ENCODE peak calls at places on chromosome 10, in four cellular contexts. Q, A, I and Z are unnamed samples.

GRCh38 chr10:129771576-129772471 is 192.2 kb downstream of the EBF3 start:
- DNase-seq in Q (no peak), A (no peak), I (peak; percentile 23), Z (no peak)

GRCh38 chr10:85124592-85124991 is 796.2 kb downstream of the CCSER2 start:
- DNase-seq in Q (no peak), A (no peak), I (no peak), Z (no peak)

GRCh38 chr10:101566333-101567164 is 21.5 kb downstream of the POLL start:
- DNase-seq in Q (no peak), A (peak; percentile 71), I (peak; percentile 67), Z (no peak)

GRCh38 chr10:59991117-59991516 is 84.8 kb upstream of the CCDC6 start:
- DNase-seq in Q (no peak), A (no peak), I (no peak), Z (no peak)

GRCh38 chr10:69974551-69975155 is 78.0 kb upstream of the MACROH2A2 start:
- DNase-seq in Q (no peak), A (no peak), I (no peak), Z (no peak)

GRCh38 chr10:75408911-75409885 is 7.6 kb upstream of the ZNF503 start:
- DNase-seq in Q (no peak), A (peak; percentile 98), I (peak; percentile 86), Z (peak; percentile 78)

GRCh38 chr10:104209575-104210198 is 22.5 kb downstream of the CFAP43 start:
- DNase-seq in Q (peak; percentile 27), A (peak; percentile 37), I (peak; percentile 48), Z (peak; percentile 48)

GRCh38 chr10:44343836-44344235 is 41.1 kb downstream of the CXCL12 start:
- DNase-seq in Q (no peak), A (no peak), I (no peak), Z (no peak)

GRCh38 chr10:25877296-25877695 is 56.7 kb upstream of the MYO3A start:
- DNase-seq in Q (no peak), A (no peak), I (no peak), Z (no peak)

GRCh38 chr10:132106431-132106830 is 40.7 kb downstream of the JAKMIP3 start:
- DNase-seq in Q (no peak), A (no peak), I (peak; percentile 41), Z (no peak)

GRCh38 chr10:29692121-29692539 is 57.4 kb upstream of the SVIL start:
- DNase-seq in Q (no peak), A (no peak), I (no peak), Z (no peak)

GRCh38 chr10:34764347-34764991 is 50.6 kb downstream of the PARD3 start:
- DNase-seq in Q (no peak), A (no peak), I (no peak), Z (no peak)

GRCh38 chr10:93630609-93631320 is 18.4 kb downstream of the PDE6C start:
- DNase-seq in Q (no peak), A (no peak), I (no peak), Z (no peak)

GRCh38 chr10:62501547-62501946 is 127.4 kb downstream of the ZNF365 start:
- DNase-seq in Q (no peak), A (no peak), I (no peak), Z (no peak)

GRCh38 chr10:115093286-115093775 is at the start of gene ATRNL1:
- DNase-seq in Q (no peak), A (peak; percentile 4), I (peak; percentile 82), Z (no peak)

GRCh38 chr10:122931088-122931958 is 20.9 kb downstream of the FAM24A start:
- DNase-seq in Q (no peak), A (peak; percentile 46), I (no peak), Z (no peak)

GRCh38 chr10:14583967-14584366 is 190.7 kb downstream of the FAM107B start:
- DNase-seq in Q (no peak), A (no peak), I (no peak), Z (no peak)

GRCh38 chr10:6019796-6020195 is 42.4 kb downstream of the IL2RA start:
- DNase-seq in Q (no peak), A (no peak), I (no peak), Z (no peak)

GRCh38 chr10:131760416-131761166 is 140.2 kb upstream of the PPP2R2D start:
- DNase-seq in Q (no peak), A (no peak), I (peak; percentile 45), Z (no peak)

GRCh38 chr10:132062181-132062515 is 3.6 kb upstream of the JAKMIP3 start:
- DNase-seq in Q (no peak), A (no peak), I (no peak), Z (no peak)

GRCh38 chr10:120012566-120012965 is 120.0 kb downstream of the SEC23IP start:
- DNase-seq in Q (no peak), A (no peak), I (no peak), Z (no peak)

GRCh38 chr10:102726274-102726673 is 11.8 kb downstream of the SFXN2 start:
- DNase-seq in Q (no peak), A (no peak), I (no peak), Z (no peak)

GRCh38 chr10:116826803-116827202 is 22.5 kb upstream of the ENO4 start:
- DNase-seq in Q (no peak), A (no peak), I (no peak), Z (no peak)

GRCh38 chr10:83332695-83333094 is 806.6 kb upstream of the GHITM start:
- DNase-seq in Q (no peak), A (no peak), I (no peak), Z (no peak)

GRCh38 chr10:84196941-84197340 is 2.6 kb downstream of the CDHR1 start:
- DNase-seq in Q (no peak), A (no peak), I (no peak), Z (no peak)

GRCh38 chr10:12826800-12827372 is 174.6 kb downstream of the CCDC3 start:
- DNase-seq in Q (no peak), A (no peak), I (no peak), Z (no peak)

GRCh38 chr10:117168135-117168674 is 29.1 kb upstream of the KCNK18 start:
- DNase-seq in Q (no peak), A (peak; percentile 84), I (peak; percentile 96), Z (peak; percentile 62)

GRCh38 chr10:86400705-86401587 is 34.4 kb upstream of the GRID1 start:
- DNase-seq in Q (peak; percentile 27), A (no peak), I (peak; percentile 83), Z (peak; percentile 74)

GRCh38 chr10:26706936-26707335 is 9.4 kb downstream of the PDSS1 start:
- DNase-seq in Q (no peak), A (no peak), I (no peak), Z (no peak)

GRCh38 chr10:114855776-114856543 is 34.4 kb downstream of the FHIP2A start:
- DNase-seq in Q (no peak), A (no peak), I (no peak), Z (no peak)

GRCh38 chr10:85039311-85039710 is 710.9 kb downstream of the CCSER2 start:
- DNase-seq in Q (no peak), A (no peak), I (no peak), Z (no peak)

GRCh38 chr10:118310822-118311221 is 31.3 kb downstream of the FAM204A start:
- DNase-seq in Q (no peak), A (no peak), I (no peak), Z (no peak)

GRCh38 chr10:86888585-86889381 is 68.6 kb downstream of the MMRN2 start:
- DNase-seq in Q (no peak), A (no peak), I (no peak), Z (no peak)

GRCh38 chr10:44258019-44258418 is 126.9 kb downstream of the CXCL12 start:
- DNase-seq in Q (no peak), A (no peak), I (no peak), Z (no peak)

GRCh38 chr10:76085002-76085401 is 653.6 kb downstream of the LRMDA start:
- DNase-seq in Q (no peak), A (no peak), I (no peak), Z (no peak)

GRCh38 chr10:117743517-117743916 is 201.0 kb downstream of the EMX2 start:
- DNase-seq in Q (no peak), A (no peak), I (no peak), Z (no peak)

GRCh38 chr10:69232252-69232651 is 12.1 kb downstream of the HKDC1 start:
- DNase-seq in Q (no peak), A (no peak), I (no peak), Z (peak; percentile 75)

GRCh38 chr10:73408978-73409521 is 4.8 kb downstream of the ANXA7 start:
- DNase-seq in Q (no peak), A (no peak), I (no peak), Z (no peak)

GRCh38 chr10:81096558-81096957 is 558.9 kb downstream of the SH2D4B start:
- DNase-seq in Q (no peak), A (no peak), I (no peak), Z (no peak)

GRCh38 chr10:97757471-97757870 is 14.3 kb downstream of the SFRP5 start:
- DNase-seq in Q (no peak), A (no peak), I (no peak), Z (no peak)
- TF ChIP-seq RNF2 in Q (no peak), A (no peak), I (no peak), Z (no peak)

GRCh38 chr10:71265201-71265575 is 52.8 kb downstream of the UNC5B start:
- DNase-seq in Q (no peak), A (no peak), I (no peak), Z (no peak)

GRCh38 chr10:71266918-71267442 is 52.1 kb upstream of the SLC29A3 start:
- DNase-seq in Q (no peak), A (no peak), I (no peak), Z (no peak)

GRCh38 chr10:71266147-71266917 is 52.7 kb upstream of the SLC29A3 start:
- DNase-seq in Q (peak; percentile 18), A (peak; percentile 55), I (no peak), Z (peak; percentile 16)

GRCh38 chr10:71264345-71265200 is 52.2 kb downstream of the UNC5B start:
- DNase-seq in Q (no peak), A (no peak), I (no peak), Z (no peak)

GRCh38 chr10:71265618-71266146 is 53.3 kb downstream of the UNC5B start:
- DNase-seq in Q (no peak), A (no peak), I (no peak), Z (no peak)
- TF ChIP-seq RNF2 in Q (no peak), A (no peak), I (no peak), Z (no peak)

DNA sequence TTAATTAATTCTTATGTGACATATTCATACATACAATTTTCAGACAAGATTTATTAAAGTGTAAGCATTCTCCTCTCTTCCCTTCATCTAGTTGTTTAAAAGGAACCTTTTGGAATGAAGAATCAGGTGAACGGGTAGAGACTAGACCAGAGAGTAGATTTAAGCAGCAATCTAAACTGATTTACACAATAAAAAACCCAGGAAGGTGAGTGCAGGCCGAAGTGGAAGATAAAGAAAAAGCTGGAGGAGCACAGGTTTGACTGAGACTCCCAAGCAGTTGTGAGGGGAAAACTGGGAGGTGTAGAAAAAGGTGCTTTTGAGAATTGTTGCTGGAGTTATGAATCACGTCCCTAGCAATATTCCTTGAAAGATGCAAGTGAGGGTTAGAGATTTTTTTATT is 601.1 kb downstream of the SORCS1 start:
- DNase-seq in Q (no peak), A (no peak), I (no peak), Z (no peak)
- TF ChIP-seq RNF2 in Q (no peak), A (no peak), I (no peak), Z (no peak)

DNA sequence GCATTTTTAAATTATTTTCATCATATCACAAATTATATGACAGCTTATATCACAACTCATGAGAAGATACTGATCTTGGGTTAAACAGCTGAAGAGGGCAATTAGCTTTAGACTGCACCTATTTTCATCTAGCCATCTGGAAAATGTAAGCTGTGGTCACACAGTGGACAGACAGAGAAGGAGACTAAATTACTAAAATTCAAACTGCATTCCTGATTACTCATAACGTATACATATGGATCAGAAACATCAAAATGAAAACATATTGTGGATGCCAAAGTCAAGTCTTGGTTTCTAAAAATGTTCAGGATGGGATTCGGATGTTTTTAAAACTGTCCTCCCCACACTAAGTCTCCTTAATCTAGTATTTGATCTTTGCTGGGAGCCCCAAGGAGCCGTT is 6.6 kb downstream of the BBIP1 start:
- DNase-seq in Q (no peak), A (no peak), I (no peak), Z (no peak)
- TF ChIP-seq RNF2 in Q (no peak), A (no peak), I (no peak), Z (no peak)